ENCODE peak calls at places on chromosome 13, in eight cellular contexts. A is CD8-positive, alpha-beta T cell; D is lower lobe of right lung; P is esophagus squamous epithelium; E is endothelial cell of umbilical vein; U is breast epithelium; C is endothelial cell; W is WTC11. T is an unnamed sample.

GRCh38 chr13:76879211-76879875 is 6.9 kb downstream of the KCTD12 start:
- DNase-seq in C (no peak), A (peak; percentile 63), U (no peak), W (no peak), E (peak; percentile 96), P (peak; percentile 22), D (peak; percentile 81), T (no peak)

GRCh38 chr13:101449971-101450748 is 2.3 kb upstream of the ITGBL1 start:
- DNase-seq in C (no peak), E (peak; percentile 91), U (no peak), W (no peak), A (no peak), D (no peak), P (no peak), T (no peak)

GRCh38 chr13:94419304-94419943 is 60.1 kb downstream of the DCT start:
- DNase-seq in W (no peak), E (peak; percentile 6), D (no peak), U (no peak), C (no peak), A (no peak), P (no peak), T (no peak)

GRCh38 chr13:25375727-25376358 is 4.1 kb downstream of the ATP8A2 start:
- DNase-seq in D (no peak), C (peak; percentile 68), U (no peak), P (no peak), W (peak; percentile 36), E (peak; percentile 51), A (peak; percentile 33), T (no peak)

GRCh38 chr13:108342369-108343289 is 73.1 kb downstream of the TNFSF13B start:
- DNase-seq in W (no peak), P (no peak), C (no peak), U (no peak), A (no peak), E (peak; percentile 6), D (no peak), T (no peak)

GRCh38 chr13:46553886-46554855 is 1.2 kb downstream of the LRCH1 start:
- DNase-seq in C (peak; percentile 68), E (peak; percentile 67), W (peak; percentile 48), U (peak; percentile 69), D (peak; percentile 82), P (peak; percentile 14), A (peak; percentile 66), T (peak; percentile 52)

GRCh38 chr13:106513608-106514007 is 21.9 kb downstream of the EFNB2 start:
- DNase-seq in U (no peak), A (no peak), C (no peak), W (no peak), D (no peak), P (no peak), E (no peak), T (no peak)

GRCh38 chr13:32125746-32126145 is 94.2 kb downstream of the FRY start:
- DNase-seq in D (no peak), W (no peak), E (no peak), A (no peak), P (no peak), C (no peak), U (no peak), T (no peak)

GRCh38 chr13:113033054-113033453 is 64.0 kb downstream of the MCF2L start:
- DNase-seq in A (no peak), E (no peak), U (no peak), C (no peak), D (no peak), W (no peak), P (no peak), T (no peak)

GRCh38 chr13:98586400-98587144 is 9.7 kb upstream of the STK24 start:
- DNase-seq in E (no peak), W (no peak), U (no peak), C (no peak), D (no peak), A (no peak), P (no peak), T (no peak)

GRCh38 chr13:104477256-104477655 is 1411.0 kb upstream of the SLC10A2 start:
- DNase-seq in E (no peak), C (no peak), P (no peak), W (no peak), U (no peak), D (no peak), A (no peak), T (no peak)

GRCh38 chr13:34001357-34001756 is 183.4 kb downstream of the RFC3 start:
- DNase-seq in U (no peak), D (no peak), P (no peak), E (no peak), A (no peak), W (no peak), C (no peak), T (no peak)

GRCh38 chr13:81377926-81378325 is 1037.0 kb upstream of the SPRY2 start:
- DNase-seq in W (no peak), P (no peak), C (no peak), A (no peak), U (no peak), E (no peak), D (no peak), T (no peak)

GRCh38 chr13:89577301-89577700 is 1770.2 kb upstream of the MIR17HG start:
- DNase-seq in C (no peak), A (no peak), U (no peak), E (no peak), P (no peak), D (no peak), W (no peak), T (no peak)

GRCh38 chr13:26583662-26584061 is 26.2 kb downstream of the WASF3 start:
- DNase-seq in W (no peak), A (no peak), D (no peak), U (no peak), E (no peak), C (no peak), P (no peak), T (no peak)

GRCh38 chr13:38730332-38730731 is 43.5 kb downstream of the FREM2 start:
- DNase-seq in C (no peak), A (no peak), E (no peak), D (no peak), U (no peak), P (no peak), W (no peak), T (no peak)

GRCh38 chr13:40502236-40502635 is 164.2 kb downstream of the FOXO1 start:
- DNase-seq in D (no peak), P (no peak), U (no peak), E (no peak), A (no peak), W (no peak), C (no peak), T (no peak)

GRCh38 chr13:39688699-39689405 is 33.4 kb downstream of the COG6 start:
- DNase-seq in P (no peak), E (no peak), A (no peak), C (no peak), U (no peak), D (no peak), W (no peak), T (no peak)

GRCh38 chr13:26679945-26680516 is 80.6 kb downstream of the GPR12 start:
- DNase-seq in U (no peak), E (no peak), A (no peak), P (no peak), W (peak; percentile 38), C (peak; percentile 35), D (no peak), T (no peak)

GRCh38 chr13:113538689-113539058 is 45.9 kb upstream of the TFDP1 start:
- DNase-seq in E (no peak), C (no peak), P (no peak), U (peak; percentile 12), A (no peak), D (peak; percentile 18), W (no peak), T (no peak)

GRCh38 chr13:94256671-94257070 is 222.8 kb downstream of the DCT start:
- DNase-seq in W (no peak), A (no peak), E (no peak), C (no peak), U (no peak), D (no peak), P (no peak), T (no peak)

GRCh38 chr13:42420304-42420703 is 148.4 kb downstream of the AKAP11 start:
- DNase-seq in P (no peak), D (no peak), C (no peak), A (no peak), U (no peak), W (no peak), E (no peak), T (no peak)

GRCh38 chr13:85995788-85996418 is 196.7 kb upstream of the SLITRK6 start:
- DNase-seq in U (no peak), E (no peak), D (no peak), C (no peak), P (no peak), A (no peak), W (no peak), T (no peak)

GRCh38 chr13:75366380-75367280 is 115.3 kb downstream of the TBC1D4 start:
- DNase-seq in W (no peak), A (no peak), C (no peak), U (no peak), E (peak; percentile 80), D (no peak), P (no peak), T (no peak)
- TF ChIP-seq CTCF in W (no peak), A (no peak), C (no peak), U (no peak), E (no peak), D (no peak), P (no peak), T (no peak)

GRCh38 chr13:20057963-20058362 is 99.4 kb downstream of the ZMYM2 start:
- DNase-seq in A (no peak), C (no peak), D (no peak), U (no peak), P (no peak), E (no peak), W (no peak), T (no peak)
- TF ChIP-seq CTCF in A (no peak), C (no peak), D (no peak), U (no peak), P (no peak), E (no peak), W (no peak), T (no peak)

DNA sequence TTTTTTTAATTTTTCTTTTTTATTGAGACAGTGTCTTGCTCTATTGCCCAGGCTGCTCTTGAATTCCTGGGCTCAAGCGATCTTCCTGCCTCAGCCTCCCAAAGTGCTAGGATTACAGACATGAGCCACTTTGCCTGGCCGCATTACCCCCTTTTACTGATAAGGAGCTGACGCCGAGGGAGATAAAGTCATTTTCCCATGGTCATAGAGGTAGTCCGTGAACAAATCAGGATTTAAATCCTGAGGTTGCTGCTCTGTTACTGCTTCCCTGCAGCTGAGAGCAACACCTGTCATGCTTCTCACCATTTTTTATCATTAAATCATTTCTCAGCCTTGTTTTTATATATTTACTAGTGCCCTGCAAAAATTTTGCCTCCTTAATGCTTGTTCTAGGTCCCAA is 7.4 kb downstream of the CYSLTR2 start:
- DNase-seq in A (no peak), W (no peak), C (no peak), E (no peak), U (no peak), P (no peak), D (no peak), T (no peak)
- TF ChIP-seq CTCF in A (no peak), W (no peak), C (no peak), E (no peak), U (no peak), P (no peak), D (no peak), T (no peak)

DNA sequence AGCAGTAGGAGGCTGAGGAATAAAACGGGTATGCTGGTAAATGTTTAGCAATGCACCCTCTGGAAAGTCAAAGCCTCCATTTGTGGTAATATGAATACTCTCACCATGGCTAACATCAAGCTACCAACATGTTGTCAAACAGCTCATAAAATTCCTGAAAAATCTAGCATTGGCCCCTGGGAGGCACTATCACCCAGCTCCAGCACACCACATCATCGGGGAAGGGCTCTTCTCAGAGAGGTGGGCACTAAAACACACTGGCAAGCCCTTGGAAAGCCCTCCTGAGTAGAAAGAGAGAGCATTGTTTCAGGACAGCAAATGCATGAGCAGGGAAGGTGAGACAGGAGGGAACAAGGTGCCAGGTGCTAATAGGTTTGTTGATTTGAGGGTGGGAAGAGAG is 53.9 kb upstream of the FLT1 start:
- DNase-seq in D (no peak), U (no peak), E (no peak), W (no peak), A (no peak), P (no peak), C (no peak), T (no peak)
- TF ChIP-seq CTCF in D (no peak), U (no peak), E (no peak), W (no peak), A (no peak), P (no peak), C (no peak), T (no peak)

T was measured in mesothelial cell of epicardium.